ENCODE peak calls at places on chromosomes 4 and X, in seven cellular contexts. One of them, this sample, is unnamed.

GRCh38 chr4:159134422-159134821 is 31.5 kb downstream of the RAPGEF2 start:
- DNase-seq in SJSA1: no peak
- DNase-seq in adrenal gland: no peak
- DNase-seq in cardiac fibroblast: no peak
- DNase-seq in mammary epithelial cell: no peak
- DNase-seq in CD8-positive, alpha-beta memory T cell: no peak
- DNase-seq in skeletal muscle cell: no peak
- DNase-seq in this sample: no peak

GRCh38 chrX:140709421-140709846 is at the start of gene LINC00632:
- DNase-seq in SJSA1: no peak
- DNase-seq in adrenal gland: no peak
- DNase-seq in cardiac fibroblast: no peak
- DNase-seq in mammary epithelial cell: no peak
- DNase-seq in CD8-positive, alpha-beta memory T cell: no peak
- DNase-seq in skeletal muscle cell: no peak
- DNase-seq in this sample: no peak

GRCh38 chr4:140343303-140343702 is 30.1 kb upstream of the SCOC start:
- DNase-seq in SJSA1: no peak
- DNase-seq in adrenal gland: peak
- DNase-seq in cardiac fibroblast: peak
- DNase-seq in mammary epithelial cell: peak
- DNase-seq in CD8-positive, alpha-beta memory T cell: no peak
- DNase-seq in skeletal muscle cell: no peak
- DNase-seq in this sample: peak

GRCh38 chr4:134906404-134907023 is 704.9 kb upstream of the PABPC4L start:
- DNase-seq in SJSA1: no peak
- DNase-seq in adrenal gland: no peak
- DNase-seq in cardiac fibroblast: peak
- DNase-seq in mammary epithelial cell: no peak
- DNase-seq in CD8-positive, alpha-beta memory T cell: no peak
- DNase-seq in skeletal muscle cell: no peak
- DNase-seq in this sample: peak

GRCh38 chrX:129193357-129193756 is 329.9 kb downstream of the SMARCA1 start:
- DNase-seq in SJSA1: no peak
- DNase-seq in adrenal gland: peak
- DNase-seq in cardiac fibroblast: no peak
- DNase-seq in mammary epithelial cell: no peak
- DNase-seq in CD8-positive, alpha-beta memory T cell: no peak
- DNase-seq in skeletal muscle cell: no peak
- DNase-seq in this sample: no peak

GRCh38 chr4:87073570-87074470 is 139.0 kb downstream of the AFF1 start:
- DNase-seq in SJSA1: no peak
- DNase-seq in adrenal gland: peak
- DNase-seq in cardiac fibroblast: peak
- DNase-seq in mammary epithelial cell: peak
- DNase-seq in CD8-positive, alpha-beta memory T cell: peak
- DNase-seq in skeletal muscle cell: no peak
- DNase-seq in this sample: no peak

GRCh38 chr4:17316566-17316965 is 195.3 kb downstream of the QDPR start:
- DNase-seq in SJSA1: no peak
- DNase-seq in adrenal gland: no peak
- DNase-seq in cardiac fibroblast: no peak
- DNase-seq in mammary epithelial cell: no peak
- DNase-seq in CD8-positive, alpha-beta memory T cell: no peak
- DNase-seq in skeletal muscle cell: peak
- DNase-seq in this sample: no peak

GRCh38 chr4:169941141-169941540 is 85.1 kb downstream of the MFAP3L start:
- DNase-seq in SJSA1: no peak
- DNase-seq in adrenal gland: no peak
- DNase-seq in cardiac fibroblast: no peak
- DNase-seq in mammary epithelial cell: no peak
- DNase-seq in CD8-positive, alpha-beta memory T cell: no peak
- DNase-seq in skeletal muscle cell: no peak
- DNase-seq in this sample: no peak

GRCh38 chr4:55080174-55080865 is 45.1 kb downstream of the KDR start:
- DNase-seq in SJSA1: no peak
- DNase-seq in adrenal gland: no peak
- DNase-seq in cardiac fibroblast: peak
- DNase-seq in mammary epithelial cell: no peak
- DNase-seq in CD8-positive, alpha-beta memory T cell: no peak
- DNase-seq in skeletal muscle cell: peak
- DNase-seq in this sample: no peak

GRCh38 chr4:166836865-166837264 is 397.4 kb downstream of the SPOCK3 start:
- DNase-seq in SJSA1: no peak
- DNase-seq in adrenal gland: no peak
- DNase-seq in cardiac fibroblast: no peak
- DNase-seq in mammary epithelial cell: no peak
- DNase-seq in CD8-positive, alpha-beta memory T cell: no peak
- DNase-seq in skeletal muscle cell: no peak
- DNase-seq in this sample: no peak

GRCh38 chr4:104064650-104065577 is 345.1 kb upstream of the TACR3 start:
- DNase-seq in SJSA1: no peak
- DNase-seq in adrenal gland: peak
- DNase-seq in cardiac fibroblast: peak
- DNase-seq in mammary epithelial cell: peak
- DNase-seq in CD8-positive, alpha-beta memory T cell: no peak
- DNase-seq in skeletal muscle cell: peak
- DNase-seq in this sample: peak

GRCh38 chrX:34559325-34559724 is 97.8 kb downstream of the TMEM47 start:
- DNase-seq in SJSA1: no peak
- DNase-seq in adrenal gland: no peak
- DNase-seq in cardiac fibroblast: peak
- DNase-seq in mammary epithelial cell: peak
- DNase-seq in CD8-positive, alpha-beta memory T cell: no peak
- DNase-seq in skeletal muscle cell: peak
- DNase-seq in this sample: no peak

GRCh38 chr4:99248714-99249113 is 29.7 kb upstream of the ADH6 start:
- DNase-seq in SJSA1: no peak
- DNase-seq in adrenal gland: no peak
- DNase-seq in cardiac fibroblast: peak
- DNase-seq in mammary epithelial cell: peak
- DNase-seq in CD8-positive, alpha-beta memory T cell: no peak
- DNase-seq in skeletal muscle cell: peak
- DNase-seq in this sample: no peak

GRCh38 chr4:183763990-183764754 is 105.1 kb downstream of the TRAPPC11 start:
- DNase-seq in SJSA1: no peak
- DNase-seq in adrenal gland: no peak
- DNase-seq in cardiac fibroblast: no peak
- DNase-seq in mammary epithelial cell: no peak
- DNase-seq in CD8-positive, alpha-beta memory T cell: no peak
- DNase-seq in skeletal muscle cell: no peak
- DNase-seq in this sample: no peak

GRCh38 chr4:99915449-99915848 is 21.2 kb upstream of the LAMTOR3 start:
- DNase-seq in SJSA1: no peak
- DNase-seq in adrenal gland: no peak
- DNase-seq in cardiac fibroblast: no peak
- DNase-seq in mammary epithelial cell: no peak
- DNase-seq in CD8-positive, alpha-beta memory T cell: no peak
- DNase-seq in skeletal muscle cell: no peak
- DNase-seq in this sample: no peak

GRCh38 chr4:42399393-42399792 is 2.1 kb downstream of the SHISA3 start:
- DNase-seq in SJSA1: no peak
- DNase-seq in adrenal gland: no peak
- DNase-seq in cardiac fibroblast: no peak
- DNase-seq in mammary epithelial cell: no peak
- DNase-seq in CD8-positive, alpha-beta memory T cell: no peak
- DNase-seq in skeletal muscle cell: no peak
- DNase-seq in this sample: no peak

GRCh38 chr4:128639586-128640270 is 169.8 kb upstream of the JADE1 start:
- DNase-seq in SJSA1: no peak
- DNase-seq in adrenal gland: no peak
- DNase-seq in cardiac fibroblast: peak
- DNase-seq in mammary epithelial cell: no peak
- DNase-seq in CD8-positive, alpha-beta memory T cell: no peak
- DNase-seq in skeletal muscle cell: no peak
- DNase-seq in this sample: no peak

GRCh38 chr4:8114456-8115202 is 44.0 kb downstream of the ABLIM2 start:
- DNase-seq in SJSA1: no peak
- DNase-seq in adrenal gland: no peak
- DNase-seq in cardiac fibroblast: no peak
- DNase-seq in mammary epithelial cell: no peak
- DNase-seq in CD8-positive, alpha-beta memory T cell: no peak
- DNase-seq in skeletal muscle cell: no peak
- DNase-seq in this sample: no peak

GRCh38 chr4:30802622-30803323 is 82.6 kb downstream of the PCDH7 start:
- DNase-seq in SJSA1: no peak
- DNase-seq in adrenal gland: no peak
- DNase-seq in cardiac fibroblast: peak
- DNase-seq in mammary epithelial cell: peak
- DNase-seq in CD8-positive, alpha-beta memory T cell: no peak
- DNase-seq in skeletal muscle cell: peak
- DNase-seq in this sample: no peak

DNA sequence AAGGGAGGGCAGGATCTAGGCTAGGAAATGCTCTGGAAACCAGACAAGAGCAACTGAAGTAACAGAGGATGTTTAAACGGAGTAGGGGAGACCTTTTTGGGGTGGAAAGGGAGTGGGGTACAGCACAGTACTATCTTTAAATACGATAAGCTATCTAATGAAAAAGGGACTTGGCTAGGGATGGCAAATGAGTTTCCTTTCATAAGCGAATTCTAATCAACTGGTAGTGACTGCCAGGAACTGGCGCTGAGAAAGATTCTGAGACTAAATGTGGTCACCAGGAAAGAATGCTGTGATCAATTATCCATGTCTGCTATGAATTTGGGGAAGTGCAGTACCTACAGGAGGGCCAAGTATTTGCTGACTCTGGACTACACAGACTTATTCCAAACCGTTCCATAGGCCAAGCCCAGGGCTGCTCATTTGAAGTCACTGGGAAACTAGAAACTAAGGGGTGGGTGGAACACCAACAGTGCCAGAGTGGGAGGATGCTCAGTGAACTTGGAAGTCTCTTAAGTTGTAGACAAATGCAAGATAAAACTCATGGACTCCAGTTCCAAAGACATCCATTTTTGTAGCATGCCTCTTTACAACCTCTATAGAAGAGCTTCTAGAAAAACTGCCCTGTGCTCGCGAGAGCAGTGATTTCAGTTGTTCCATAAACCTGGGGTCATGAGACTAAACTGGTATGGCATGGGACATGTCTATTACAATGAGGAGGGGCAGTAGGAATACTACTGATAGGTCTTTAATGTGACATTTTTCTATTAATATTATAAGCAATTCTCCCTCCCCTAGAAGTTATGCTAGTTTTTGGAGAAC is 2.0 kb downstream of the TRAPPC2 start:
- DNase-seq in SJSA1: no peak
- DNase-seq in adrenal gland: no peak
- DNase-seq in cardiac fibroblast: peak
- DNase-seq in mammary epithelial cell: no peak
- DNase-seq in CD8-positive, alpha-beta memory T cell: no peak
- DNase-seq in skeletal muscle cell: no peak
- DNase-seq in this sample: no peak
- H3K4me3 ChIP-seq in SJSA1: no peak
- H3K4me3 ChIP-seq in adrenal gland: no peak
- H3K4me3 ChIP-seq in cardiac fibroblast: no peak
- H3K4me3 ChIP-seq in mammary epithelial cell: no peak
- H3K4me3 ChIP-seq in CD8-positive, alpha-beta memory T cell: no peak
- H3K4me3 ChIP-seq in skeletal muscle cell: no peak
- H3K4me3 ChIP-seq in this sample: no peak

DNA sequence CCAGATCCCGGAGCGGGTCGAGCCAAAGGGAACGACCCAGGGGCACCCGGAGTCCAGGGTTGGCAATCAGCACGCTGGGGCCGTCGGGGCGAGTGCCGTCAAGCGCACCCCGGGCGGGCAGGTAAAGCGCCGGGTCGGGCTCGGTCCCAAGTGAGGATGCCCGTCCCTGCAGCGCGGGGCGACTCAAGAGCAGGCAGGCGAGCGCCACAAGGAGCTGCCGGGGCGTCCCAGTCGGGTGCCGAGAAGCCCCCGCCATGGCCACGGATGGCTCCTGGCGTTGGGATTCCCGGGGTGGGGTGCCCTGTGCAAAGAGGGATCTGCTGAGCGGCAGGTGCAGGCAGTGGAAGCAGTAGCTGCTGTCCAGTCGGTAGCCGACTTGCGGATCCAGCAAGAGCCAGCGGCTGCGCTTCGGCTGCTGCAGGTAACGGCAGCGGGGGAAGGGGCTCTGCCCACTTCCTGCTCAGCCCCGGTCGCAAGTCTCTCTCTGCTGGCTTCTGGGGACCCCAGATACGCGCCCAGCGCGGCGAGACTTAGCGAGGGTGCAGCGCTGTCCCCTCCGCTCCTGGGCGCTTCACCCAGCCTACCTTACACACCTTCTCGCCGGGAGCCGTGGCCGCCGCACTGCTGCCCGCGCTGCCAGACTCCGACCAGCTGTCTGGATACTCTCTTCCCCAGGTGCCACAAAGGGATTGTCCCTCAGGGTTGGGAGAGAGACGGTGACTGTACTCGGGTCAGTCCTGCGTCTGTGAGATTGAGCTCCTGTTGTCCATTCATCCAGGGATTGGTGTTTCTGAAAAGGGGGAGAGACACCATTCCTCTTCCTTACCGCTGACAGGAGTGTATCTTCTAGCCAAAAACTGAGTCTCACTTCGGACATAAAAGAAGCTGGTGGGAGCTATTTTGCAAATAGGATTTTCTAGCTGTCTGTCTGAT is at the start of gene FREM3:
- DNase-seq in SJSA1: no peak
- DNase-seq in adrenal gland: peak
- DNase-seq in cardiac fibroblast: no peak
- DNase-seq in mammary epithelial cell: peak
- DNase-seq in CD8-positive, alpha-beta memory T cell: no peak
- DNase-seq in skeletal muscle cell: no peak
- DNase-seq in this sample: no peak
- H3K4me3 ChIP-seq in SJSA1: no peak
- H3K4me3 ChIP-seq in adrenal gland: no peak
- H3K4me3 ChIP-seq in cardiac fibroblast: no peak
- H3K4me3 ChIP-seq in mammary epithelial cell: no peak
- H3K4me3 ChIP-seq in CD8-positive, alpha-beta memory T cell: no peak
- H3K4me3 ChIP-seq in skeletal muscle cell: peak
- H3K4me3 ChIP-seq in this sample: peak

GRCh38 chrX:119942831-119943184 is 743 bp downstream of the NKAP start:
- DNase-seq in SJSA1: no peak
- DNase-seq in adrenal gland: no peak
- DNase-seq in cardiac fibroblast: no peak
- DNase-seq in mammary epithelial cell: no peak
- DNase-seq in CD8-positive, alpha-beta memory T cell: no peak
- DNase-seq in skeletal muscle cell: no peak
- DNase-seq in this sample: no peak
- H3K4me3 ChIP-seq in SJSA1: peak
- H3K4me3 ChIP-seq in adrenal gland: peak
- H3K4me3 ChIP-seq in cardiac fibroblast: peak
- H3K4me3 ChIP-seq in mammary epithelial cell: peak
- H3K4me3 ChIP-seq in CD8-positive, alpha-beta memory T cell: peak
- H3K4me3 ChIP-seq in skeletal muscle cell: peak
- H3K4me3 ChIP-seq in this sample: peak

GRCh38 chrX:50707376-50707775 is 106.6 kb downstream of the SHROOM4 start:
- DNase-seq in SJSA1: no peak
- DNase-seq in adrenal gland: no peak
- DNase-seq in cardiac fibroblast: no peak
- DNase-seq in mammary epithelial cell: peak
- DNase-seq in CD8-positive, alpha-beta memory T cell: no peak
- DNase-seq in skeletal muscle cell: no peak
- DNase-seq in this sample: no peak

GRCh38 chrX:50711907-50712306 is 102.1 kb downstream of the SHROOM4 start:
- DNase-seq in SJSA1: no peak
- DNase-seq in adrenal gland: no peak
- DNase-seq in cardiac fibroblast: no peak
- DNase-seq in mammary epithelial cell: no peak
- DNase-seq in CD8-positive, alpha-beta memory T cell: no peak
- DNase-seq in skeletal muscle cell: no peak
- DNase-seq in this sample: no peak

GRCh38 chrX:50707955-50708694 is 105.9 kb downstream of the SHROOM4 start:
- DNase-seq in SJSA1: no peak
- DNase-seq in adrenal gland: no peak
- DNase-seq in cardiac fibroblast: no peak
- DNase-seq in mammary epithelial cell: no peak
- DNase-seq in CD8-positive, alpha-beta memory T cell: no peak
- DNase-seq in skeletal muscle cell: no peak
- DNase-seq in this sample: no peak

GRCh38 chrX:50712777-50713176 is 101.2 kb downstream of the SHROOM4 start:
- DNase-seq in SJSA1: no peak
- DNase-seq in adrenal gland: no peak
- DNase-seq in cardiac fibroblast: no peak
- DNase-seq in mammary epithelial cell: no peak
- DNase-seq in CD8-positive, alpha-beta memory T cell: no peak
- DNase-seq in skeletal muscle cell: no peak
- DNase-seq in this sample: no peak
- H3K4me3 ChIP-seq in SJSA1: no peak
- H3K4me3 ChIP-seq in adrenal gland: no peak
- H3K4me3 ChIP-seq in cardiac fibroblast: no peak
- H3K4me3 ChIP-seq in mammary epithelial cell: no peak
- H3K4me3 ChIP-seq in CD8-positive, alpha-beta memory T cell: no peak
- H3K4me3 ChIP-seq in skeletal muscle cell: no peak
- H3K4me3 ChIP-seq in this sample: no peak